ENCODE peak calls at places on chromosomes 5 and 9, in five cellular contexts. J, Z, D, T and W are unnamed samples.

GRCh38 chr5:67095346-67095871 is 101.2 kb downstream of the CD180 start:
- DNase-seq in Z (peak), T (peak), J (no peak), D (no peak), W (no peak)

GRCh38 chr5:141487131-141487530 is 1.8 kb upstream of the PCDHGC5 start:
- DNase-seq in J (no peak), Z (no peak), T (no peak), D (no peak), W (no peak)

GRCh38 chr9:121557581-121558422 is 58.2 kb upstream of the GGTA1 start:
- DNase-seq in J (no peak), T (peak), D (peak), Z (peak), W (peak)

GRCh38 chr5:137486707-137487106 is 12.4 kb downstream of the SPOCK1 start:
- DNase-seq in T (no peak), Z (no peak), J (no peak), D (no peak), W (no peak)

GRCh38 chr9:133933426-133934026 is 58.6 kb downstream of the VAV2 start:
- DNase-seq in D (no peak), T (no peak), J (no peak), Z (no peak), W (no peak)

GRCh38 chr5:176716320-176716719 is 69.0 kb downstream of the TSPAN17 start:
- DNase-seq in J (no peak), T (no peak), Z (peak), D (no peak), W (no peak)

GRCh38 chr9:91422832-91423711 is 560 bp downstream of the NFIL3 start:
- DNase-seq in Z (peak), J (peak), D (peak), T (peak), W (peak)

GRCh38 chr9:83656032-83656680 is 33.2 kb downstream of the IDNK start:
- DNase-seq in T (no peak), Z (no peak), J (no peak), D (no peak), W (no peak)

GRCh38 chr5:131413605-131414559 is 150.0 kb downstream of the CDC42SE2 start:
- DNase-seq in Z (no peak), J (no peak), D (no peak), T (no peak), W (no peak)

GRCh38 chr5:997711-998110 is 10.9 kb upstream of the NKD2 start:
- DNase-seq in Z (no peak), T (no peak), J (no peak), D (no peak), W (no peak)

GRCh38 chr5:142584843-142585242 is 101.0 kb downstream of the FGF1 start:
- DNase-seq in J (no peak), D (no peak), T (no peak), Z (no peak), W (no peak)

GRCh38 chr5:1001406-1002270 is 7.0 kb upstream of the NKD2 start:
- DNase-seq in J (no peak), T (peak), D (no peak), Z (no peak), W (no peak)

GRCh38 chr9:130639866-130640555 is 24.4 kb upstream of the PRDM12 start:
- DNase-seq in Z (no peak), D (no peak), J (no peak), T (no peak), W (no peak)

GRCh38 chr5:149640350-149640999 is 59.2 kb downstream of the ARHGEF37 start:
- DNase-seq in J (no peak), D (no peak), Z (no peak), T (no peak), W (no peak)

GRCh38 chr5:61919920-61920319 is 386.1 kb upstream of the KIF2A start:
- DNase-seq in J (no peak), Z (peak), D (peak), T (no peak), W (no peak)

GRCh38 chr5:150178262-150178661 is 11.6 kb upstream of the SLC6A7 start:
- DNase-seq in T (peak), D (no peak), J (no peak), Z (no peak), W (no peak)

GRCh38 chr9:133112361-133113026 is 8.5 kb downstream of the RALGDS start:
- DNase-seq in Z (no peak), J (no peak), T (peak), D (no peak), W (no peak)

GRCh38 chr5:142325677-142326479 is 1.1 kb upstream of the SPRY4 start:
- DNase-seq in J (peak), Z (peak), T (peak), D (no peak), W (peak)

GRCh38 chr5:177429248-177430045 is 3.0 kb downstream of the GRK6 start:
- DNase-seq in J (no peak), T (peak), D (no peak), Z (peak), W (no peak)

GRCh38 chr5:45411971-45412612 is 284.1 kb downstream of the HCN1 start:
- DNase-seq in J (no peak), T (no peak), D (no peak), Z (no peak), W (no peak)